ENCODE peak calls at places on chromosomes 6 and 20, in four cellular contexts. L is activated T-helper 1 cell treated with anti-CD3 and anti-CD28 coated beads, Interleukin-2, amount 50 U/mL, for 16 hours; M is AG04450; N is spleen. I is an unnamed sample.
A peak's percentile ranks its signal among the peaks of the same experiment; 100 is the strongest.

GRCh38 chr6:9116026-9116425 is 680.7 kb upstream of the SLC35B3 start:
- DNase-seq in L (no peak), M (peak; percentile 34), N (no peak), I (no peak)

GRCh38 chr6:70520575-70520974 is 46.2 kb upstream of the SDHAF4 start:
- DNase-seq in N (no peak), L (no peak), M (no peak), I (no peak)

GRCh38 chr6:71157350-71157749 is 131.3 kb upstream of the OGFRL1 start:
- DNase-seq in N (no peak), L (no peak), M (no peak), I (no peak)

GRCh38 chr20:18739785-18740184 is 73.8 kb upstream of the SCP2D1 start:
- DNase-seq in M (peak; percentile 59), N (no peak), L (no peak), I (no peak)

GRCh38 chr6:170063851-170064617 is 226.8 kb downstream of the DLL1 start:
- DNase-seq in M (no peak), L (no peak), N (peak; percentile 48), I (no peak)

GRCh38 chr20:33675127-33675954 is 1.1 kb upstream of the NECAB3 start:
- DNase-seq in N (no peak), M (no peak), L (no peak), I (peak; percentile 62)

GRCh38 chr6:11778648-11779307 is at the start of gene ADTRP:
- DNase-seq in L (no peak), M (no peak), N (no peak), I (no peak)

GRCh38 chr6:87879144-87879861 is 168.3 kb upstream of the SPACA1 start:
- DNase-seq in N (no peak), M (no peak), L (no peak), I (no peak)

GRCh38 chr6:29625337-29625930 is 7.5 kb downstream of the GABBR1 start:
- DNase-seq in M (no peak), L (no peak), N (no peak), I (no peak)

GRCh38 chr6:116461563-116462507 is 660 bp downstream of the CALHM6 start:
- DNase-seq in N (peak; percentile 96), L (no peak), M (no peak), I (no peak)

GRCh38 chr20:24653306-24653705 is 183.9 kb downstream of the SYNDIG1 start:
- DNase-seq in M (no peak), L (no peak), N (peak; percentile 56), I (no peak)

GRCh38 chr6:132511159-132511835 is 1.6 kb downstream of the STX7 start:
- DNase-seq in M (no peak), N (no peak), L (no peak), I (no peak)

GRCh38 chr6:158028421-158028820 is 46.8 kb downstream of the SYNJ2 start:
- DNase-seq in L (no peak), M (no peak), N (peak; percentile 75), I (no peak)

GRCh38 chr6:54802775-54803631 is 43.6 kb upstream of the FAM83B start:
- DNase-seq in M (no peak), L (no peak), N (no peak), I (no peak)

GRCh38 chr6:111472933-111473435 is 10.0 kb downstream of the REV3L start:
- DNase-seq in N (no peak), M (no peak), L (no peak), I (no peak)

GRCh38 chr6:151493495-151494234 is at the start of gene CCDC170:
- DNase-seq in M (no peak), L (no peak), N (peak; percentile 87), I (no peak)

GRCh38 chr6:45455408-45455807 is 77.7 kb upstream of the SUPT3H start:
- DNase-seq in N (no peak), L (no peak), M (no peak), I (no peak)

GRCh38 chr20:13402171-13402760 is 181.2 kb downstream of the ISM1 start:
- DNase-seq in M (no peak), L (no peak), N (no peak), I (no peak)

GRCh38 chr6:3250278-3250677 is 8.5 kb upstream of the PSMG4 start:
- DNase-seq in L (no peak), M (peak; percentile 6), N (no peak), I (no peak)

GRCh38 chr6:14804444-14805210 is 441.2 kb upstream of the JARID2 start:
- DNase-seq in M (peak; percentile 61), L (no peak), N (peak; percentile 80), I (no peak)

GRCh38 chr6:170437719-170438401 is 115.2 kb downstream of the PSMB1 start:
- DNase-seq in M (no peak), L (no peak), N (no peak), I (no peak)

GRCh38 chr20:4151991-4152695 is 136.8 kb upstream of the RNF24 start:
- DNase-seq in N (peak; percentile 67), M (no peak), L (no peak), I (peak; percentile 44)

GRCh38 chr20:51528263-51529026 is 14.1 kb downstream of the NFATC2 start:
- DNase-seq in L (no peak), N (no peak), M (no peak), I (no peak)

GRCh38 chr6:69953491-69953890 is 87.1 kb downstream of the COL19A1 start:
- DNase-seq in L (no peak), N (no peak), M (no peak), I (no peak)

GRCh38 chr6:126661646-126662045 is 321.7 kb downstream of the CENPW start:
- DNase-seq in M (peak; percentile 33), N (no peak), L (no peak), I (no peak)